ENCODE peak calls at places on chromosomes 13 and 19, in nine cellular contexts. One of them, this sample, is unnamed.

GRCh38 chr13:43785681-43786471 is 896 bp downstream of the ENOX1 start:
- DNase-seq in thoracic aorta: peak; percentile 33
- DNase-seq in uterus: peak; percentile 86
- DNase-seq in Peyer's patch: no peak
- DNase-seq in breast epithelium: peak; percentile 68
- DNase-seq in CD8-positive, alpha-beta T cell: no peak
- DNase-seq in left lung: peak; percentile 61
- DNase-seq in cardiac muscle cell: peak; percentile 82
- DNase-seq in body of pancreas: peak; percentile 78
- DNase-seq in this sample: peak; percentile 87

GRCh38 chr13:112545866-112546265 is 42.1 kb downstream of the TUBGCP3 start:
- DNase-seq in thoracic aorta: no peak
- DNase-seq in uterus: no peak
- DNase-seq in Peyer's patch: no peak
- DNase-seq in breast epithelium: no peak
- DNase-seq in CD8-positive, alpha-beta T cell: no peak
- DNase-seq in left lung: no peak
- DNase-seq in cardiac muscle cell: peak; percentile 80
- DNase-seq in body of pancreas: no peak
- DNase-seq in this sample: no peak

GRCh38 chr19:20453424-20453938 is 112.1 kb downstream of the ZNF737 start:
- DNase-seq in thoracic aorta: no peak
- DNase-seq in uterus: no peak
- DNase-seq in Peyer's patch: no peak
- DNase-seq in breast epithelium: no peak
- DNase-seq in CD8-positive, alpha-beta T cell: no peak
- DNase-seq in left lung: no peak
- DNase-seq in cardiac muscle cell: no peak
- DNase-seq in body of pancreas: no peak
- DNase-seq in this sample: no peak

GRCh38 chr19:8305798-8306197 is 2.4 kb downstream of the CD320 start:
- DNase-seq in thoracic aorta: no peak
- DNase-seq in uterus: peak; percentile 12
- DNase-seq in Peyer's patch: peak; percentile 15
- DNase-seq in breast epithelium: peak; percentile 14
- DNase-seq in CD8-positive, alpha-beta T cell: no peak
- DNase-seq in left lung: no peak
- DNase-seq in cardiac muscle cell: no peak
- DNase-seq in body of pancreas: no peak
- DNase-seq in this sample: no peak

GRCh38 chr13:46522692-46523040 is 30.3 kb upstream of the LRCH1 start:
- DNase-seq in thoracic aorta: no peak
- DNase-seq in uterus: no peak
- DNase-seq in Peyer's patch: no peak
- DNase-seq in breast epithelium: no peak
- DNase-seq in CD8-positive, alpha-beta T cell: no peak
- DNase-seq in left lung: no peak
- DNase-seq in cardiac muscle cell: no peak
- DNase-seq in body of pancreas: no peak
- DNase-seq in this sample: no peak

GRCh38 chr13:111460548-111461444 is 140.4 kb downstream of the TEX29 start:
- DNase-seq in thoracic aorta: no peak
- DNase-seq in uterus: no peak
- DNase-seq in Peyer's patch: no peak
- DNase-seq in breast epithelium: no peak
- DNase-seq in CD8-positive, alpha-beta T cell: peak; percentile 45
- DNase-seq in left lung: no peak
- DNase-seq in cardiac muscle cell: peak; percentile 41
- DNase-seq in body of pancreas: peak; percentile 66
- DNase-seq in this sample: no peak

GRCh38 chr19:3626473-3627350 is at the start of gene CACTIN:
- DNase-seq in thoracic aorta: peak; percentile 98
- DNase-seq in uterus: peak; percentile 99
- DNase-seq in Peyer's patch: peak; percentile 98
- DNase-seq in breast epithelium: peak; percentile 99
- DNase-seq in CD8-positive, alpha-beta T cell: peak; percentile 99
- DNase-seq in left lung: peak; percentile 99
- DNase-seq in cardiac muscle cell: peak; percentile 99
- DNase-seq in body of pancreas: peak; percentile 99
- DNase-seq in this sample: peak; percentile 99

GRCh38 chr13:44172411-44172810 is 201.2 kb upstream of the SERP2 start:
- DNase-seq in thoracic aorta: no peak
- DNase-seq in uterus: no peak
- DNase-seq in Peyer's patch: no peak
- DNase-seq in breast epithelium: no peak
- DNase-seq in CD8-positive, alpha-beta T cell: no peak
- DNase-seq in left lung: no peak
- DNase-seq in cardiac muscle cell: no peak
- DNase-seq in body of pancreas: no peak
- DNase-seq in this sample: no peak

GRCh38 chr13:40146586-40147240 is 491.3 kb downstream of the COG6 start:
- DNase-seq in thoracic aorta: no peak
- DNase-seq in uterus: no peak
- DNase-seq in Peyer's patch: no peak
- DNase-seq in breast epithelium: no peak
- DNase-seq in CD8-positive, alpha-beta T cell: no peak
- DNase-seq in left lung: no peak
- DNase-seq in cardiac muscle cell: no peak
- DNase-seq in body of pancreas: no peak
- DNase-seq in this sample: no peak

GRCh38 chr13:25662516-25662915 is 290.7 kb downstream of the ATP8A2 start:
- DNase-seq in thoracic aorta: no peak
- DNase-seq in uterus: no peak
- DNase-seq in Peyer's patch: no peak
- DNase-seq in breast epithelium: no peak
- DNase-seq in CD8-positive, alpha-beta T cell: no peak
- DNase-seq in left lung: no peak
- DNase-seq in cardiac muscle cell: no peak
- DNase-seq in body of pancreas: no peak
- DNase-seq in this sample: no peak

GRCh38 chr19:13037161-13037560 is 41.9 kb downstream of the NFIX start:
- DNase-seq in thoracic aorta: no peak
- DNase-seq in uterus: no peak
- DNase-seq in Peyer's patch: no peak
- DNase-seq in breast epithelium: no peak
- DNase-seq in CD8-positive, alpha-beta T cell: no peak
- DNase-seq in left lung: no peak
- DNase-seq in cardiac muscle cell: peak; percentile 85
- DNase-seq in body of pancreas: no peak
- DNase-seq in this sample: no peak

GRCh38 chr13:40552895-40553294 is 113.5 kb downstream of the FOXO1 start:
- DNase-seq in thoracic aorta: no peak
- DNase-seq in uterus: no peak
- DNase-seq in Peyer's patch: no peak
- DNase-seq in breast epithelium: no peak
- DNase-seq in CD8-positive, alpha-beta T cell: no peak
- DNase-seq in left lung: no peak
- DNase-seq in cardiac muscle cell: no peak
- DNase-seq in body of pancreas: peak; percentile 50
- DNase-seq in this sample: no peak

GRCh38 chr19:5128251-5128931 is 159.5 kb downstream of the KDM4B start:
- DNase-seq in thoracic aorta: no peak
- DNase-seq in uterus: peak; percentile 65
- DNase-seq in Peyer's patch: no peak
- DNase-seq in breast epithelium: no peak
- DNase-seq in CD8-positive, alpha-beta T cell: no peak
- DNase-seq in left lung: no peak
- DNase-seq in cardiac muscle cell: peak; percentile 92
- DNase-seq in body of pancreas: peak; percentile 92
- DNase-seq in this sample: peak; percentile 78

GRCh38 chr13:27954406-27954851 is 14.7 kb downstream of the CDX2 start:
- DNase-seq in thoracic aorta: no peak
- DNase-seq in uterus: no peak
- DNase-seq in Peyer's patch: no peak
- DNase-seq in breast epithelium: no peak
- DNase-seq in CD8-positive, alpha-beta T cell: no peak
- DNase-seq in left lung: no peak
- DNase-seq in cardiac muscle cell: peak; percentile 20
- DNase-seq in body of pancreas: peak; percentile 63
- DNase-seq in this sample: no peak

DNA sequence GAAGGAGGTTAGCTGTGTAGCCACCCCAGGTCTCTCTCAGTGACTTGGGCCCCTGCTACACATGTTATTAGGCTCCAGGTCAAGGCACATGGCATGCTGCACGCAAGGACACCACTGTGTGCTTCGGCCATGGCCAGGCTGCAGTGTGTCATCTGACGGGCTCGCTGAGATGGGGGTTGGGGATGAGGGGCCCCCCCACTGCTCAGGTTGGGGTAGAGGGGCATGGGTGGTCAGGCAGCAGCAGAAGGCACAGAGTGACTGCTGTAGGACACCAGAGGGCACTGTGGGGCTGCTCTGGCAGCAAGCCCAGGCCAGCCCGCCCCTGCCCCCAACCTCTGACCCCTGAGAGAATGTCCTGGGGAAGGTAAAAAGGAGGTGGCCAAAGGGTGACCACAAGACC is 32.2 kb upstream of the ISYNA1 start:
- DNase-seq in thoracic aorta: no peak
- DNase-seq in uterus: no peak
- DNase-seq in Peyer's patch: no peak
- DNase-seq in breast epithelium: no peak
- DNase-seq in CD8-positive, alpha-beta T cell: no peak
- DNase-seq in left lung: no peak
- DNase-seq in cardiac muscle cell: no peak
- DNase-seq in body of pancreas: no peak
- DNase-seq in this sample: no peak
- H3K4me1 ChIP-seq in thoracic aorta: peaks cover 17% of the 10 kb centered on the region
- H3K4me1 ChIP-seq in uterus: peaks cover 5% of the 10 kb centered on the region
- H3K4me1 ChIP-seq in Peyer's patch: peaks cover 21% of the 10 kb centered on the region
- H3K4me1 ChIP-seq in breast epithelium: peaks cover 11% of the 10 kb centered on the region
- H3K4me1 ChIP-seq in CD8-positive, alpha-beta T cell: peaks cover 21% of the 10 kb centered on the region
- H3K4me1 ChIP-seq in left lung: peaks cover 7% of the 10 kb centered on the region
- H3K4me1 ChIP-seq in cardiac muscle cell: no peaks in the 10 kb centered on the region
- H3K4me1 ChIP-seq in body of pancreas: peaks cover 73% of the 10 kb centered on the region
- H3K4me1 ChIP-seq in this sample: peaks cover 68% of the 10 kb centered on the region

GRCh38 chr13:52650731-52651130 is 1.9 kb upstream of the SUGT1 start:
- DNase-seq in thoracic aorta: no peak
- DNase-seq in uterus: no peak
- DNase-seq in Peyer's patch: no peak
- DNase-seq in breast epithelium: no peak
- DNase-seq in CD8-positive, alpha-beta T cell: no peak
- DNase-seq in left lung: no peak
- DNase-seq in cardiac muscle cell: no peak
- DNase-seq in body of pancreas: no peak
- DNase-seq in this sample: no peak
- H3K27ac ChIP-seq in thoracic aorta: no peak overlapping the region
- H3K27ac ChIP-seq in uterus: no peak overlapping the region
- H3K27ac ChIP-seq in Peyer's patch: no peak overlapping the region
- H3K27ac ChIP-seq in breast epithelium: no peak overlapping the region
- H3K27ac ChIP-seq in CD8-positive, alpha-beta T cell: no peak overlapping the region
- H3K27ac ChIP-seq in left lung: no peak overlapping the region
- H3K27ac ChIP-seq in cardiac muscle cell: peak overlapping the region; percentile 98
- H3K27ac ChIP-seq in body of pancreas: no peak overlapping the region
- H3K27ac ChIP-seq in this sample: no peak overlapping the region

GRCh38 chr19:51719251-51719901 is 4.4 kb downstream of the HAS1 start:
- DNase-seq in thoracic aorta: no peak
- DNase-seq in uterus: no peak
- DNase-seq in Peyer's patch: no peak
- DNase-seq in breast epithelium: no peak
- DNase-seq in CD8-positive, alpha-beta T cell: no peak
- DNase-seq in left lung: no peak
- DNase-seq in cardiac muscle cell: no peak
- DNase-seq in body of pancreas: no peak
- DNase-seq in this sample: no peak
- H3K4me3 ChIP-seq in thoracic aorta: peak overlapping the region; percentile 47
- H3K4me3 ChIP-seq in uterus: no peak overlapping the region
- H3K4me3 ChIP-seq in Peyer's patch: peak overlapping the region; percentile 30
- H3K4me3 ChIP-seq in breast epithelium: no peak overlapping the region
- H3K4me3 ChIP-seq in CD8-positive, alpha-beta T cell: no peak overlapping the region
- H3K4me3 ChIP-seq in left lung: no peak overlapping the region
- H3K4me3 ChIP-seq in cardiac muscle cell: peak overlapping the region; percentile 27
- H3K4me3 ChIP-seq in body of pancreas: no peak overlapping the region
- H3K4me3 ChIP-seq in this sample: peak overlapping the region; percentile 2

GRCh38 chr13:95206116-95206515 is 95.1 kb downstream of the ABCC4 start:
- DNase-seq in thoracic aorta: no peak
- DNase-seq in uterus: no peak
- DNase-seq in Peyer's patch: no peak
- DNase-seq in breast epithelium: no peak
- DNase-seq in CD8-positive, alpha-beta T cell: no peak
- DNase-seq in left lung: no peak
- DNase-seq in cardiac muscle cell: no peak
- DNase-seq in body of pancreas: no peak
- DNase-seq in this sample: no peak
- H3K4me1 ChIP-seq in thoracic aorta: no peaks in the 10 kb centered on the region
- H3K4me1 ChIP-seq in uterus: no peaks in the 10 kb centered on the region
- H3K4me1 ChIP-seq in Peyer's patch: no peaks in the 10 kb centered on the region
- H3K4me1 ChIP-seq in breast epithelium: no peaks in the 10 kb centered on the region
- H3K4me1 ChIP-seq in CD8-positive, alpha-beta T cell: no peaks in the 10 kb centered on the region
- H3K4me1 ChIP-seq in left lung: no peaks in the 10 kb centered on the region
- H3K4me1 ChIP-seq in cardiac muscle cell: no peaks in the 10 kb centered on the region
- H3K4me1 ChIP-seq in body of pancreas: no peaks in the 10 kb centered on the region
- H3K4me1 ChIP-seq in this sample: no peaks in the 10 kb centered on the region

DNA sequence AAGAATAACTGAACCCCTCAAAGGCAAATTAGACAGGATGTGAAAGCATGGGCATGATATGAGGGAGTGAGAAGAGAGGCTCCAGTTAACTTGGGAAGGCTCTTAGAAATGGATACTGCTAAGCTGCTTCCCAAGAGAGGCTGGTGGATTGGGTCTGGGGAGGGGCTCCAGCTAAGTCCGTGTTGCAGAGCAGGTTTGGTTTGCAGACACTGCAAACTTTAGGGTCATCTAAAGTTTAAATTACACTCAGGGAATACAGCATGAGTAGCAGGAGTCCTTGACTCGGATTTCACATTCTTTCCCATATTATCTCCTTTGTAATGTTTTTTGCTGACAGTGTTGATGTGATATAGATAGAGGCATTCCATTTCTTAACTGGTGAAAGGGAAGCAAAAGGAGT is 31.8 kb downstream of the SGCG start:
- DNase-seq in thoracic aorta: no peak
- DNase-seq in uterus: no peak
- DNase-seq in Peyer's patch: no peak
- DNase-seq in breast epithelium: no peak
- DNase-seq in CD8-positive, alpha-beta T cell: no peak
- DNase-seq in left lung: no peak
- DNase-seq in cardiac muscle cell: no peak
- DNase-seq in body of pancreas: no peak
- DNase-seq in this sample: no peak
- H3K27ac ChIP-seq in thoracic aorta: no peak overlapping the region
- H3K27ac ChIP-seq in uterus: no peak overlapping the region
- H3K27ac ChIP-seq in Peyer's patch: no peak overlapping the region
- H3K27ac ChIP-seq in breast epithelium: no peak overlapping the region
- H3K27ac ChIP-seq in CD8-positive, alpha-beta T cell: no peak overlapping the region
- H3K27ac ChIP-seq in left lung: no peak overlapping the region
- H3K27ac ChIP-seq in cardiac muscle cell: no peak overlapping the region
- H3K27ac ChIP-seq in body of pancreas: no peak overlapping the region
- H3K27ac ChIP-seq in this sample: no peak overlapping the region

GRCh38 chr19:1445185-1445931 is 4.6 kb upstream of the APC2 start:
- DNase-seq in thoracic aorta: no peak
- DNase-seq in uterus: peak; percentile 38
- DNase-seq in Peyer's patch: peak; percentile 74
- DNase-seq in breast epithelium: peak; percentile 64
- DNase-seq in CD8-positive, alpha-beta T cell: peak; percentile 89
- DNase-seq in left lung: peak; percentile 63
- DNase-seq in cardiac muscle cell: peak; percentile 60
- DNase-seq in body of pancreas: peak; percentile 69
- DNase-seq in this sample: peak; percentile 46
- H3K4me3 ChIP-seq in thoracic aorta: peak overlapping the region; percentile 68
- H3K4me3 ChIP-seq in uterus: no peak overlapping the region
- H3K4me3 ChIP-seq in Peyer's patch: peak overlapping the region; percentile 51
- H3K4me3 ChIP-seq in breast epithelium: peak overlapping the region; percentile 46
- H3K4me3 ChIP-seq in CD8-positive, alpha-beta T cell: peak overlapping the region; percentile 48
- H3K4me3 ChIP-seq in left lung: peak overlapping the region; percentile 43
- H3K4me3 ChIP-seq in cardiac muscle cell: peak overlapping the region; percentile 53
- H3K4me3 ChIP-seq in body of pancreas: no peak overlapping the region
- H3K4me3 ChIP-seq in this sample: peak overlapping the region; percentile 45